ENCODE peak calls at places on chromosomes 2 and 18, in four cellular contexts. S, V, W and P are unnamed samples.
A peak's percentile ranks its signal among the peaks of the same experiment; 100 is the strongest.

GRCh38 chr2:176395273-176395854 is 126.1 kb downstream of the MTX2 start:
- DNase-seq in S (no peak), V (no peak), W (no peak), P (no peak)

GRCh38 chr2:110866496-110866895 is 134.1 kb downstream of the ACOXL start:
- DNase-seq in S (no peak), V (no peak), W (peak; percentile 87), P (no peak)

GRCh38 chr2:131039908-131040660 is 53.2 kb downstream of the FAM168B start:
- DNase-seq in S (no peak), V (no peak), W (peak; percentile 71), P (no peak)

GRCh38 chr2:86789687-86790133 is 1.0 kb downstream of the CD8A start:
- DNase-seq in S (no peak), V (no peak), W (no peak), P (no peak)

GRCh38 chr18:35753306-35753910 is 171.9 kb downstream of the GALNT1 start:
- DNase-seq in S (no peak), V (no peak), W (no peak), P (no peak)

GRCh38 chr2:151627368-151627767 is 106.9 kb downstream of the NEB start:
- DNase-seq in S (no peak), V (no peak), W (no peak), P (no peak)

GRCh38 chr18:48228841-48229240 is 180.3 kb downstream of the ZBTB7C start:
- DNase-seq in S (no peak), V (no peak), W (no peak), P (no peak)

GRCh38 chr18:31557446-31557845 is 34.2 kb upstream of the TTR start:
- DNase-seq in S (no peak), V (no peak), W (no peak), P (no peak)

GRCh38 chr2:21658907-21659306 is 535.1 kb downstream of the TDRD15 start:
- DNase-seq in S (no peak), V (no peak), W (no peak), P (no peak)

GRCh38 chr2:102951249-102951648 is 189.4 kb downstream of the TMEM182 start:
- DNase-seq in S (no peak), V (no peak), W (no peak), P (no peak)

GRCh38 chr2:203817147-203817546 is 50.4 kb upstream of the CTLA4 start:
- DNase-seq in S (no peak), V (no peak), W (no peak), P (no peak)

GRCh38 chr2:203812294-203813221 is 55.0 kb upstream of the CTLA4 start:
- DNase-seq in S (no peak), V (no peak), W (no peak), P (no peak)

GRCh38 chr2:203813684-203814083 is 53.9 kb upstream of the CTLA4 start:
- DNase-seq in S (no peak), V (no peak), W (no peak), P (no peak)

GRCh38 chr2:203815541-203815898 is 52.1 kb upstream of the CTLA4 start:
- DNase-seq in S (no peak), V (no peak), W (no peak), P (no peak)

DNA sequence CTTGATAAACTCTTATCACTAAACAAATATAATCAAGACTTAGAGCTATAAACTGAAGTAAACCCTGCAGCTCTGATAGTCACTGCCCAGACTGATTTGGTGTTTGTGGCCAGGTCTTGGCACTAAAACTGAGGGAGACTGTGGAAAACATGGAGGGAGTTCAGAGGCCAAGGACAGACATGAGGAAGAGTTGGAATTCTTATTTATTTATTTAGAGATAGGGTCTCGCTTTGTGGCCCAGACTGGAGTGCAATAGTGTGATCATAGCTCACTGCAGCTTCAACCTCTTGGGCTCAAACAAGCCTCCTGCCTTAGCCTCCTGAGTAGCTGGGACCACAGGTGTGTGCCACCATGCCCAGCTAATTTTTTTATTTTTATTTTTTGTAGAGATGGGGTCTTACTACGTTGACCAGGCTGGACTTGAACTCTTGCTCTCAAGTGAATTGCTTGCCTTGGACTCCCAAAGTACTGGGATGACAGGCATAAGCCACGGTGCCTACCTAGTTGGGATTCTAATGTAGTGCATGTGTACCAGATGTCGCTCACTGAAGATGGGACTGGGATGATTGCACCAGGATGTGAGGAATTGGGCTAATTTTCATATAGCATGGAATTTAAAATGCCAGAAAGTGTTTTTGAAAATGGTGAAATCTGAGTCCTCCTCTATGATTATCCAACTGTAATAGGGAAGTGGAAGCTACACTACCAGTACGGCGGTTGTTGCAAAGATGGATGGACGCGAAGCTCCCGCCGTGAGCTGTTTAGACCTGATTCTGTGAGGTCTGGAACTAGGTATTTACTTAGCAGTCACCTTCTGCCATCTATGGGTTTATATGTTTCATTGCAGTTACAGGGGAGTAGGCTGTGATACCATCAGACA is 52.7 kb upstream of the CTLA4 start:
- DNase-seq in S (peak; percentile 71), V (peak; percentile 51), W (peak; percentile 73), P (peak; percentile 73)
- TF ChIP-seq CTCF in S (peak; percentile 81), V (peak; percentile 71), W (peak; percentile 72), P (peak; percentile 68)

DNA sequence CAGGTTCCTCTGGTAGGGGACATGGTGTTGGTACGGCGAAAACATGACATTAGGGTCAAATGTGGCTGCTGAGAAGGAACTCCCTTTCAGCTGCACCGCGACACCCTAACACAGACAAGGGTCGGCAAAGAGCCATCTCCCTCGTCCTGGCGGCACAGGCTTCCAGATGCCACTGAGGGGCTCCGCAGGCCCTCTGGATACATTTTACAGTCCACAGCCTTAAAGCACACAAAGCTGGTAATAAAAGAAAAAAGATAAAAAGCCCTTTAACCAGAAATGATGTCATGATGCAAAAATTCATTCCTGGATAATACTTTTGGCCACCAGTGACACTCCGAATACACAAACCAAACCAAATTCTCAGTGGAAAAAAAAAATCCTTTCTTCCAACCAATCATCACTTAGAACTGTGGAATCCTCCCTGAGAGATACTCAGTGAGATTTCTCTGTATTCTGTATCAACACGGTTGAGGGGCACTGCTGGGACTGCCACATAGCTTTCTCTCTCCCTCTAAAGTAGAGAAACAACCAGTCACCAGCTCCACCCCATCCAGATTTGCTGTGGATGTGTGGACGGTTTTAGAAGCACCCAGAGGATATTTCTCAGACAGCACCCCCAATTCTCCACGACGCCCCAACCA is 174.8 kb downstream of the HDAC4 start:
- DNase-seq in S (no peak), V (no peak), W (no peak), P (peak; percentile 82)
- TF ChIP-seq CTCF in S (no peak), V (no peak), W (no peak), P (peak; percentile 24)

GRCh38 chr18:834086-834720 is 22.2 kb upstream of the YES1 start:
- DNase-seq in S (no peak), V (no peak), W (no peak), P (no peak)

GRCh38 chr18:833197-833596 is 21.2 kb upstream of the YES1 start:
- DNase-seq in S (no peak), V (no peak), W (no peak), P (no peak)

GRCh38 chr18:830315-830901 is 18.4 kb upstream of the YES1 start:
- DNase-seq in S (no peak), V (no peak), W (peak; percentile 50), P (no peak)

GRCh38 chr18:829432-829831 is 17.4 kb upstream of the YES1 start:
- DNase-seq in S (no peak), V (no peak), W (no peak), P (no peak)

GRCh38 chr18:832085-832681 is 20.1 kb upstream of the YES1 start:
- DNase-seq in S (peak; percentile 77), V (no peak), W (peak; percentile 49), P (no peak)
- TF ChIP-seq CTCF in S (no peak), V (no peak), W (no peak), P (no peak)

DNA sequence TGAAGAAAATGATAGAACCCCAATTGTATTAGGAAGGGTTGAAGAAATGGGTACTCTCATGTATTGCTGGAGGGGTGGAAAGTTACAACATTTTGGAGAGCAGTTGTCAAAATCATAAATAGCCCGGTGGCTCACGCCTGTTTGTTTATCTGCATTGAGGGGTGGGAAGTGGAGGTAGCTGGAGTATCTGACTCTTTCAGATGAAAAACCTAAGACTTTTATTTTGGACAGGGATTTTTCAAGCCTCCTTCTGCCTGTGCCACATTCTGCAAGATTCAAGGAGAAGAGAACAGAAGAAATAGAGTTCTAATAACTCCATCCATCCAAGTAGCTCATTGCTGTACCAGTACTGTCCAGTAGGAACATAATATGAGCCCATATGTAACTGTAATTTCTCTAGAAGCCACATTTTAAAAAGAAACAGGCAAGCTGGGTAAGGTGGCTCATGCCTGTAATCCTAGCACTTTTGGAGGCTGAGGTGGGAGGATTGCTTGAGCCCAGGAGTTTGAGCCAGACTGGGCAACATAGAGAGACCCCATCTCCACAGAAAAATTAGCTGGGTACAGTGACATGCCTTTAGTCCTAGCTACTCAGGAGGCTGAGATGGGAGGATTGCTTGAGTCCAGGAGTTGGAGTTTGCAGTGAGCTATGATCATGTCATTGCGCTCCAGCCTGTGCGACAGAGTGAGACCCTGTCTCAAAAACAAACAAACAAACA is 35.5 kb upstream of the NT5DC4 start:
- DNase-seq in S (no peak), V (no peak), W (no peak), P (no peak)
- TF ChIP-seq CTCF in S (no peak), V (no peak), W (no peak), P (peak; percentile 29)

DNA sequence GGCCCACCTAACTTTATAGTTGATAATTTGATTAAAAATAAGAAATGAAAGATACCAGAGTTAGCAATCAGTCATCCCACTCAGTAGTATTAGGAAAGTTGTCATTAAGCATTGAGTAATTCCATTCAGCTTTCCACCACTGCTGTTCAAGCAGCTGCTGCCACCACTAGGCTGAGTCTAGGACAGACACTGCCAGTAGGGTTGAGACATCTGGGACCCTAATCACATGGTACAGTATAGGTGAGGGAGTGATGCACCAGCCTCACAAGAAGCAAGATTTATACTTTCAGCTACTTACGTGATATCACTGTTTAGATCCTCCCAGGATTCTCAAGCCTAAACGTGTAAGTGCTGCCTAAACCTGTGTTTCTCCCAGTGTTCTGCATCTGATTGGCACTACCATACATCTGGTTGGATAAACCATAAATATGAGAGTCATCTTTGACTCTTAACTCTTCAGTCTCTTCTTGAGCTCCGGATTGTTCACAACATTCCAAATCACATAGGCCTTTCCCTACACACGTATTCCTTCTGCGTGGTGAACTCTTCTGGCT is 3.2 kb downstream of the UBXN4 start:
- DNase-seq in S (no peak), V (no peak), W (peak; percentile 55), P (no peak)
- TF ChIP-seq CTCF in S (no peak), V (no peak), W (no peak), P (no peak)